ENCODE peak calls at places on chromosome 2, in four cellular contexts. R is upper lobe of left lung, G is spleen, W is A549. K is an unnamed sample.

GRCh38 chr2:237569896-237570295 is 3.5 kb downstream of the PRLH start:
- DNase-seq in G (peak; percentile 29), W (no peak), R (no peak), K (no peak)

GRCh38 chr2:100059638-100060037 is 82.8 kb downstream of the AFF3 start:
- DNase-seq in W (no peak), G (no peak), R (no peak), K (no peak)

GRCh38 chr2:75494137-75494769 is 66.5 kb downstream of the EVA1A start:
- DNase-seq in W (no peak), R (no peak), G (no peak), K (no peak)

GRCh38 chr2:100365434-100365833 is 43.1 kb upstream of the LONRF2 start:
- DNase-seq in R (peak; percentile 36), W (peak; percentile 62), G (no peak), K (peak; percentile 7)

GRCh38 chr2:2703792-2704191 is 372.7 kb upstream of the MYT1L start:
- DNase-seq in W (no peak), G (no peak), R (no peak), K (no peak)

GRCh38 chr2:191013617-191013875 is 425 bp downstream of the STAT1 start:
- DNase-seq in W (no peak), G (no peak), R (no peak), K (no peak)

GRCh38 chr2:42223822-42224268 is 54.7 kb downstream of the EML4 start:
- DNase-seq in W (no peak), R (no peak), G (no peak), K (no peak)

GRCh38 chr2:42191285-42192009 is 22.3 kb downstream of the EML4 start:
- DNase-seq in G (no peak), W (peak; percentile 65), R (no peak), K (no peak)

GRCh38 chr2:9753276-9753600 is 90.0 kb upstream of the TAF1B start:
- DNase-seq in G (no peak), R (peak; percentile 65), W (peak; percentile 92), K (no peak)

GRCh38 chr2:46198164-46198883 is 98.9 kb upstream of the EPAS1 start:
- DNase-seq in W (no peak), G (no peak), R (no peak), K (no peak)

GRCh38 chr2:235463893-235464292 is 29.9 kb upstream of the AGAP1 start:
- DNase-seq in R (peak; percentile 65), W (no peak), G (no peak), K (no peak)

GRCh38 chr2:240320561-240321091 is 114.8 kb upstream of the GPC1 start:
- DNase-seq in G (no peak), W (no peak), R (no peak), K (no peak)

GRCh38 chr2:222823183-222823915 is 37.5 kb upstream of the ACSL3 start:
- DNase-seq in R (no peak), W (no peak), G (no peak), K (no peak)

GRCh38 chr2:75146903-75147332 is 52.4 kb downstream of the TACR1 start:
- DNase-seq in W (peak; percentile 71), G (no peak), R (no peak), K (no peak)

GRCh38 chr2:25416674-25417073 is 74.9 kb upstream of the DNMT3A start:
- DNase-seq in G (no peak), W (no peak), R (no peak), K (no peak)

GRCh38 chr2:195304310-195304709 is 352.7 kb upstream of the SLC39A10 start:
- DNase-seq in R (no peak), W (peak; percentile 49), G (no peak), K (no peak)

GRCh38 chr2:27238976-27239375 is 21.8 kb downstream of the CAD start:
- DNase-seq in W (no peak), R (no peak), G (no peak), K (no peak)

GRCh38 chr2:239979243-239980023 is 45.7 kb downstream of the NDUFA10 start:
- DNase-seq in R (no peak), W (no peak), G (no peak), K (no peak)

GRCh38 chr2:102251042-102251848 is 60.1 kb upstream of the IL1RL1 start:
- DNase-seq in G (peak; percentile 95), W (peak; percentile 68), R (peak; percentile 81), K (no peak)

GRCh38 chr2:145692971-145693478 is 1173.1 kb upstream of the ZEB2 start:
- DNase-seq in G (no peak), W (peak; percentile 55), R (peak; percentile 51), K (no peak)

GRCh38 chr2:180583441-180584140 is 396.8 kb upstream of the UBE2E3 start:
- DNase-seq in G (no peak), R (no peak), W (no peak), K (no peak)

GRCh38 chr2:207239222-207239674 is 73.5 kb upstream of the KLF7 start:
- DNase-seq in R (peak; percentile 88), W (peak; percentile 56), G (no peak), K (peak; percentile 18)

GRCh38 chr2:170292415-170292814 is 114.5 kb downstream of the MYO3B start:
- DNase-seq in R (no peak), G (no peak), W (no peak), K (no peak)

GRCh38 chr2:234378440-234378839 is 118.4 kb downstream of the ARL4C start:
- DNase-seq in R (no peak), G (no peak), W (no peak), K (no peak)

GRCh38 chr2:69642709-69643601 is 584 bp downstream of the AAK1 start:
- DNase-seq in G (peak; percentile 89), R (peak; percentile 68), W (peak; percentile 54), K (no peak)

GRCh38 chr2:109130726-109130995 is 1.7 kb downstream of the SH3RF3 start:
- DNase-seq in G (no peak), W (no peak), R (no peak), K (no peak)

GRCh38 chr2:109129921-109130725 is 1.1 kb downstream of the SH3RF3 start:
- DNase-seq in W (no peak), G (peak; percentile 79), R (no peak), K (no peak)

GRCh38 chr2:109128466-109129355 is at the start of gene SH3RF3:
- DNase-seq in R (peak; percentile 45), G (peak; percentile 89), W (peak; percentile 61), K (no peak)

GRCh38 chr2:109128048-109128465 is 948 bp upstream of the SH3RF3 start:
- DNase-seq in G (peak; percentile 93), R (peak; percentile 73), W (peak; percentile 77), K (no peak)

GRCh38 chr2:109129356-109129920 is 433 bp downstream of the SH3RF3 start:
- DNase-seq in G (peak; percentile 85), R (no peak), W (peak; percentile 24), K (no peak)
- H3K4me1 ChIP-seq in G (peaks cover 34% of the 10 kb centered on the region), R (peaks cover 15% of the 10 kb centered on the region), W (peaks cover 14% of the 10 kb centered on the region), K (peaks cover 65% of the 10 kb centered on the region)

GRCh38 chr2:97724946-97725688 is 11.7 kb downstream of the ZAP70 start:
- DNase-seq in G (peak; percentile 63), R (no peak), W (no peak), K (no peak)
- H3K4me1 ChIP-seq in G (peaks cover 6% of the 10 kb centered on the region), R (no peaks in the 10 kb centered on the region), W (peaks cover 3% of the 10 kb centered on the region), K (no peaks in the 10 kb centered on the region)

GRCh38 chr2:30548386-30548785 is 101.3 kb downstream of the LCLAT1 start:
- DNase-seq in G (no peak), R (no peak), W (no peak), K (no peak)

GRCh38 chr2:30549096-30549495 is 102.0 kb downstream of the LCLAT1 start:
- DNase-seq in R (no peak), G (no peak), W (no peak), K (no peak)
- H3K4me1 ChIP-seq in R (no peaks in the 10 kb centered on the region), G (no peaks in the 10 kb centered on the region), W (no peaks in the 10 kb centered on the region), K (no peaks in the 10 kb centered on the region)

GRCh38 chr2:168189835-168190426 is 57.5 kb downstream of the STK39 start:
- DNase-seq in G (no peak), R (no peak), W (peak; percentile 23), K (no peak)
- H3K4me1 ChIP-seq in G (peaks cover 52% of the 10 kb centered on the region), R (peaks cover 23% of the 10 kb centered on the region), W (peaks cover 34% of the 10 kb centered on the region), K (peaks cover 42% of the 10 kb centered on the region)

GRCh38 chr2:98014379-98014778 is 18.6 kb upstream of the TMEM131 start:
- DNase-seq in R (no peak), G (no peak), W (no peak), K (no peak)
- H3K4me1 ChIP-seq in R (peaks cover 5% of the 10 kb centered on the region), G (peaks cover 57% of the 10 kb centered on the region), W (no peaks in the 10 kb centered on the region), K (no peaks in the 10 kb centered on the region)

GRCh38 chr2:78009289-78009688 is 487.1 kb upstream of the LRRTM4 start:
- DNase-seq in G (no peak), W (no peak), R (no peak), K (no peak)
- H3K4me1 ChIP-seq in G (no peaks in the 10 kb centered on the region), W (no peaks in the 10 kb centered on the region), R (no peaks in the 10 kb centered on the region), K (no peaks in the 10 kb centered on the region)

GRCh38 chr2:16650287-16651249 is 15.1 kb downstream of the CYRIA start:
- DNase-seq in R (no peak), W (no peak), G (no peak), K (no peak)

GRCh38 chr2:16654775-16655456 is 10.7 kb downstream of the CYRIA start:
- DNase-seq in R (peak; percentile 26), W (no peak), G (no peak), K (no peak)

GRCh38 chr2:16653799-16654198 is 11.8 kb downstream of the CYRIA start:
- DNase-seq in G (no peak), R (peak; percentile 40), W (no peak), K (no peak)

GRCh38 chr2:16653083-16653375 is 12.6 kb downstream of the CYRIA start:
- DNase-seq in W (no peak), G (no peak), R (no peak), K (no peak)

DNA sequence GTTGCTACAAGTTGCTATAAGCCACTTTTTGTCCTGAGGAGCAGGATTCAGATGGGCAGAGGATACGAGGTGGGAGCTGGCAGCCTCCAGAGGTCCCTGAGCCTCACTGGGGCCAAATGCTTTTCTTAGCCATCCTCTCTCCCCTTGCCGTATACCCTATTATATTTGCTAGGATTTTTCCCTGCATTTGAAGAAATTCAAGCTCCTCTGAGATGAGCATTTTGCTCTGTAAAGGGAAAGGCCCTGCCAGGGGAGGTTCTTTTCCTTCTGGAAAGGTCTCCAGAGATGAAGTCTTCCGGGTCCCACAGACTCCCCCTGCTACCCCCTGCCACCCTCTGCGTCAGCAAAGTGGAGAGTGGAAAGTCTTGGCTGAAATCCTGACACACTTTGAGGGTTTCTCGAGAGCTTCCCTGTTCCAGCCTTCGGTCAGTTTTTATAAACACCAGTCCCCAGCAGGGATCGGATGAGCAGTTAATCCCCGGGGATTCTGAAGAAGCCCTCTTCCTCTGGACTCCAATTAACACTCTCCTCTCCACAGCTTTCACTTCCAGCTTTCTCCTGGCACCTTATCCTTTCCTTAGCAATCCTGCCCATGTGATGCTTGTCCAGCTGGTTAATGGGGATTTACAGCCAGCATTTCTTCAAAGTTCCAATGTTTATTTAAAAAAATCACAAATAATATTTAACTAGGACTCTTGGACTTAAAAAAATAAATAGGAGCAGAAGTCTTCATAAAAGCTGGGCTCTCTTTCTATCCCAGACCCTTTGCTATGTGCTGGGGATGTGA is 13.1 kb downstream of the CYRIA start:
- DNase-seq in R (peak; percentile 52), W (no peak), G (no peak), K (no peak)
- H3K4me1 ChIP-seq in R (peaks cover 68% of the 10 kb centered on the region), W (no peaks in the 10 kb centered on the region), G (peaks cover 100% of the 10 kb centered on the region), K (peaks cover 37% of the 10 kb centered on the region)

DNA sequence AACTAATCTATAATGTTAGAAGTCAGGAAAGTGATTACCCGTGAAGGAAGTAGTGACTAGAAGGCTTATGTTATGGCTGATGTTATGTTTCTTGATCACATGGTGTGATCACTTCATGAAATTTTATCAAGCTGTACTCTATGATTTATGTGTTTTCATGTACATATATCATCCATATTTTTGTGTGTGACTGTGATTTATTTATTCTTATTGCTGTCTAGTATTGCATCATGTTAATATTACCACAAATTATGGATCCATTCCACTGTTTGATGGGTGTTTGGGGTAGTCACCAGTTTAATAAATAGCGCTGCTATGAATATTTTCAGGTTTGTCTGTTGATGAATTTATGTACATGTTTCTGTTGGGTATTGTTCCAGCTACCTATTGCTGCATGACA is 59.4 kb downstream of the SH2D6 start:
- DNase-seq in W (no peak), R (no peak), G (no peak), K (no peak)
- H3K4me1 ChIP-seq in W (peaks cover 12% of the 10 kb centered on the region), R (no peaks in the 10 kb centered on the region), G (no peaks in the 10 kb centered on the region), K (no peaks in the 10 kb centered on the region)

K was measured in esophagus squamous epithelium.